ENCODE peak calls at places on chromosomes 5 and 9, in five cellular contexts. One of them, this sample, is unnamed.

GRCh38 chr5:95728494-95729114 is 2.5 kb upstream of the RHOBTB3 start:
- DNase-seq in H1: no peak
- DNase-seq in fibroblast of pulmonary artery: peak
- DNase-seq in right lobe of liver: no peak
- DNase-seq in transverse colon: no peak
- DNase-seq in this sample: no peak

GRCh38 chr9:104463864-104464263 is 40.2 kb upstream of the OR13F1 start:
- DNase-seq in transverse colon: no peak
- DNase-seq in right lobe of liver: no peak
- DNase-seq in H1: no peak
- DNase-seq in fibroblast of pulmonary artery: no peak
- DNase-seq in this sample: no peak

GRCh38 chr5:138966236-138966985 is 91.3 kb upstream of the LRRTM2 start:
- DNase-seq in H1: no peak
- DNase-seq in right lobe of liver: no peak
- DNase-seq in transverse colon: no peak
- DNase-seq in fibroblast of pulmonary artery: no peak
- DNase-seq in this sample: no peak

GRCh38 chr5:154520861-154521453 is 42.9 kb upstream of the HAND1 start:
- DNase-seq in transverse colon: peak
- DNase-seq in H1: peak
- DNase-seq in fibroblast of pulmonary artery: peak
- DNase-seq in right lobe of liver: no peak
- DNase-seq in this sample: no peak

GRCh38 chr5:77935516-77936364 is 159.6 kb upstream of the TBCA start:
- DNase-seq in right lobe of liver: no peak
- DNase-seq in H1: no peak
- DNase-seq in fibroblast of pulmonary artery: peak
- DNase-seq in transverse colon: no peak
- DNase-seq in this sample: no peak

GRCh38 chr5:136128416-136128935 is 4.2 kb upstream of the SMAD5 start:
- DNase-seq in right lobe of liver: no peak
- DNase-seq in fibroblast of pulmonary artery: no peak
- DNase-seq in transverse colon: no peak
- DNase-seq in H1: no peak
- DNase-seq in this sample: no peak

GRCh38 chr5:142433526-142434321 is 108.9 kb upstream of the SPRY4 start:
- DNase-seq in right lobe of liver: no peak
- DNase-seq in H1: no peak
- DNase-seq in fibroblast of pulmonary artery: peak
- DNase-seq in transverse colon: no peak
- DNase-seq in this sample: peak

GRCh38 chr5:50415912-50416311 is 25.2 kb downstream of the EMB start:
- DNase-seq in right lobe of liver: no peak
- DNase-seq in transverse colon: no peak
- DNase-seq in fibroblast of pulmonary artery: no peak
- DNase-seq in H1: no peak
- DNase-seq in this sample: no peak

GRCh38 chr5:38291355-38291754 is 33.0 kb downstream of the EGFLAM start:
- DNase-seq in right lobe of liver: no peak
- DNase-seq in transverse colon: no peak
- DNase-seq in fibroblast of pulmonary artery: no peak
- DNase-seq in H1: no peak
- DNase-seq in this sample: no peak

GRCh38 chr9:95175523-95175922 is 142.0 kb downstream of the FANCC start:
- DNase-seq in right lobe of liver: no peak
- DNase-seq in fibroblast of pulmonary artery: no peak
- DNase-seq in H1: no peak
- DNase-seq in transverse colon: no peak
- DNase-seq in this sample: no peak

GRCh38 chr5:134255418-134256150 is 29.7 kb upstream of the PPP2CA start:
- DNase-seq in right lobe of liver: no peak
- DNase-seq in H1: no peak
- DNase-seq in fibroblast of pulmonary artery: peak
- DNase-seq in transverse colon: no peak
- DNase-seq in this sample: peak

GRCh38 chr5:173298213-173298933 is 29.8 kb downstream of the STC2 start:
- DNase-seq in H1: no peak
- DNase-seq in right lobe of liver: no peak
- DNase-seq in fibroblast of pulmonary artery: no peak
- DNase-seq in transverse colon: no peak
- DNase-seq in this sample: no peak

GRCh38 chr5:139964994-139965565 is 78.0 kb downstream of the NRG2 start:
- DNase-seq in fibroblast of pulmonary artery: no peak
- DNase-seq in transverse colon: no peak
- DNase-seq in right lobe of liver: no peak
- DNase-seq in H1: no peak
- DNase-seq in this sample: no peak

GRCh38 chr5:7781899-7782298 is 69.0 kb downstream of the CFAP90 start:
- DNase-seq in H1: no peak
- DNase-seq in transverse colon: no peak
- DNase-seq in right lobe of liver: no peak
- DNase-seq in fibroblast of pulmonary artery: no peak
- DNase-seq in this sample: no peak

GRCh38 chr5:154194348-154195329 is 4.1 kb downstream of the GALNT10 start:
- DNase-seq in H1: no peak
- DNase-seq in transverse colon: no peak
- DNase-seq in fibroblast of pulmonary artery: peak
- DNase-seq in right lobe of liver: no peak
- DNase-seq in this sample: peak

GRCh38 chr5:133869675-133869978 is 98.8 kb downstream of the C5orf15 start:
- DNase-seq in transverse colon: no peak
- DNase-seq in right lobe of liver: peak
- DNase-seq in fibroblast of pulmonary artery: no peak
- DNase-seq in H1: no peak
- DNase-seq in this sample: no peak

GRCh38 chr9:4344946-4345345 is 45.1 kb upstream of the GLIS3 start:
- DNase-seq in fibroblast of pulmonary artery: no peak
- DNase-seq in H1: no peak
- DNase-seq in transverse colon: no peak
- DNase-seq in right lobe of liver: no peak
- DNase-seq in this sample: no peak

GRCh38 chr5:149367249-149367971 is 9.6 kb downstream of the PCYOX1L start:
- DNase-seq in right lobe of liver: peak
- DNase-seq in transverse colon: peak
- DNase-seq in H1: peak
- DNase-seq in fibroblast of pulmonary artery: peak
- DNase-seq in this sample: peak

GRCh38 chr9:94967481-94967880 is 241.0 kb downstream of the AOPEP start:
- DNase-seq in right lobe of liver: peak
- DNase-seq in H1: no peak
- DNase-seq in transverse colon: no peak
- DNase-seq in fibroblast of pulmonary artery: no peak
- DNase-seq in this sample: no peak

GRCh38 chr5:92552206-92553160 is 1028.5 kb downstream of the NR2F1-AS1 start:
- DNase-seq in transverse colon: no peak
- DNase-seq in fibroblast of pulmonary artery: peak
- DNase-seq in right lobe of liver: no peak
- DNase-seq in H1: no peak
- DNase-seq in this sample: peak

GRCh38 chr5:73722224-73722623 is 96.2 kb downstream of the ARHGEF28 start:
- DNase-seq in transverse colon: no peak
- DNase-seq in right lobe of liver: no peak
- DNase-seq in H1: no peak
- DNase-seq in fibroblast of pulmonary artery: peak
- DNase-seq in this sample: peak

GRCh38 chr5:74685979-74686631 is 1.1 kb downstream of the HEXB start:
- DNase-seq in transverse colon: no peak
- DNase-seq in H1: no peak
- DNase-seq in right lobe of liver: no peak
- DNase-seq in fibroblast of pulmonary artery: peak
- DNase-seq in this sample: no peak

GRCh38 chr5:154714271-154714986 is 40.7 kb upstream of the LARP1 start:
- DNase-seq in H1: no peak
- DNase-seq in right lobe of liver: peak
- DNase-seq in transverse colon: peak
- DNase-seq in fibroblast of pulmonary artery: peak
- DNase-seq in this sample: peak

GRCh38 chr5:112779531-112779930 is 41.8 kb downstream of the APC start:
- DNase-seq in H1: no peak
- DNase-seq in right lobe of liver: no peak
- DNase-seq in transverse colon: no peak
- DNase-seq in fibroblast of pulmonary artery: peak
- DNase-seq in this sample: peak

GRCh38 chr5:171673840-171674239 is 111.8 kb upstream of the SMIM23 start:
- DNase-seq in right lobe of liver: no peak
- DNase-seq in transverse colon: no peak
- DNase-seq in H1: no peak
- DNase-seq in fibroblast of pulmonary artery: no peak
- DNase-seq in this sample: no peak

GRCh38 chr5:4348418-4348817 is 752.8 kb downstream of the IRX1 start:
- DNase-seq in right lobe of liver: no peak
- DNase-seq in H1: no peak
- DNase-seq in fibroblast of pulmonary artery: no peak
- DNase-seq in transverse colon: no peak
- DNase-seq in this sample: no peak

GRCh38 chr9:106872641-106873040 is 9.7 kb downstream of the ZNF462 start:
- DNase-seq in right lobe of liver: no peak
- DNase-seq in H1: no peak
- DNase-seq in transverse colon: no peak
- DNase-seq in fibroblast of pulmonary artery: peak
- DNase-seq in this sample: no peak

GRCh38 chr9:110623462-110624025 is 44.0 kb upstream of the SVEP1 start:
- DNase-seq in transverse colon: peak
- DNase-seq in fibroblast of pulmonary artery: peak
- DNase-seq in right lobe of liver: no peak
- DNase-seq in H1: peak
- DNase-seq in this sample: peak

GRCh38 chr5:125455041-125455440 is 708.6 kb upstream of the ZNF608 start:
- DNase-seq in right lobe of liver: no peak
- DNase-seq in fibroblast of pulmonary artery: peak
- DNase-seq in transverse colon: no peak
- DNase-seq in H1: no peak
- DNase-seq in this sample: peak

GRCh38 chr5:88785396-88786216 is 97.4 kb downstream of the MEF2C start:
- DNase-seq in fibroblast of pulmonary artery: peak
- DNase-seq in transverse colon: peak
- DNase-seq in right lobe of liver: no peak
- DNase-seq in H1: no peak
- DNase-seq in this sample: peak
- H3K4me3 ChIP-seq in fibroblast of pulmonary artery: peak
- H3K4me3 ChIP-seq in transverse colon: no peak
- H3K4me3 ChIP-seq in right lobe of liver: no peak
- H3K4me3 ChIP-seq in H1: no peak
- H3K4me3 ChIP-seq in this sample: no peak

GRCh38 chr9:11163843-11164242 is 551.0 kb upstream of the PTPRD start:
- DNase-seq in fibroblast of pulmonary artery: no peak
- DNase-seq in transverse colon: no peak
- DNase-seq in H1: no peak
- DNase-seq in right lobe of liver: no peak
- DNase-seq in this sample: no peak
- TF ChIP-seq CTCF in fibroblast of pulmonary artery: no peak
- TF ChIP-seq CTCF in transverse colon: no peak
- TF ChIP-seq CTCF in H1: no peak
- TF ChIP-seq CTCF in right lobe of liver: no peak
- TF ChIP-seq CTCF in this sample: no peak

GRCh38 chr9:96293481-96293880 is 8.5 kb downstream of the HSD17B3 start:
- DNase-seq in right lobe of liver: no peak
- DNase-seq in transverse colon: no peak
- DNase-seq in fibroblast of pulmonary artery: peak
- DNase-seq in H1: no peak
- DNase-seq in this sample: peak
- H3K4me3 ChIP-seq in right lobe of liver: no peak
- H3K4me3 ChIP-seq in transverse colon: no peak
- H3K4me3 ChIP-seq in fibroblast of pulmonary artery: no peak
- H3K4me3 ChIP-seq in H1: no peak
- H3K4me3 ChIP-seq in this sample: no peak

GRCh38 chr9:111896942-111897830 is 572 bp downstream of the UGCG start:
- DNase-seq in transverse colon: peak
- DNase-seq in fibroblast of pulmonary artery: peak
- DNase-seq in H1: peak
- DNase-seq in right lobe of liver: peak
- DNase-seq in this sample: peak
- TF ChIP-seq CTCF in transverse colon: no peak
- TF ChIP-seq CTCF in fibroblast of pulmonary artery: no peak
- TF ChIP-seq CTCF in H1: no peak
- TF ChIP-seq CTCF in right lobe of liver: no peak
- TF ChIP-seq CTCF in this sample: peak

GRCh38 chr9:97237311-97237786 is 70.1 kb upstream of the CCDC180 start:
- DNase-seq in right lobe of liver: peak
- DNase-seq in transverse colon: no peak
- DNase-seq in fibroblast of pulmonary artery: no peak
- DNase-seq in H1: peak
- DNase-seq in this sample: no peak
- H3K4me3 ChIP-seq in right lobe of liver: peak
- H3K4me3 ChIP-seq in transverse colon: no peak
- H3K4me3 ChIP-seq in fibroblast of pulmonary artery: peak
- H3K4me3 ChIP-seq in H1: peak
- H3K4me3 ChIP-seq in this sample: peak

DNA sequence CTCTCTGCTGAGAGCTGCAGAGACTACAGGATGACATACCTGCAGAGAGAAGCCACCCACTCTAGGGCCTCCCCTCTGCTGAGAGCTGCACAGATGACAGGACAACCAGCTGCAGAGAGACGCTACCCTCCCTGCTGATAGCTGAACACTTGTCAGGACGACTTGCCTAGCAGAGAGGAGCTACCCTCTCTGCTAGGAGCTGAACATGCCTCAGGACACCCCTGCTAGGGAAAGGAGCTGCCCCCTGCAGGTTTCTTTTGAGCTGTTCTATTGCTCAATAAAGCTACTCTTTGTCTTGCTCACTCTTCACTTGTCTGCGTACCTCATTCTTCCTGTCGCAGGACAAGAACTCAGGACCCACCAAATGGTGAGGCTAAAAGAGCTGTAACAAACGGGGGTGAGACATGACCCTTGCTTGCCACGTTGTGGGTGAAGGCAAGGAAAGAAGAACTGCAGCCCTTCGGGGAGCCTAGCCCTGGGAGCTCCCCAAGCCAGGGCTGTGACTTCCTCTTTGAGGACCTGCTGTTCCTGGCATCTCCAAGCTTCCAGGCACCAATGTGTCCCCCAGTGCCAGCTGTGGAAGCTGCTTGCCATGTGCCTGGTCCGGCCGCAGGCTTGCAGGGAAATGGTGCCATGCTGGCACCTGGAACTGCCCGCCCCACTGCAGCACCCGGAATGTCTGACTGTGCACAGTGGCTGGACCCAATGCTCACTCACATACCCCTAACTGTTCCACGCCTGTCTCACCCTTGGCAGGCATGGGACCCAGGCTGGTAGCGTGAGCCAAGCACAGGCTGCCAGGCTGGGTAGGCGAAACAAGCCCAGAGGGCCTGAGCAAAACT is 5.1 kb upstream of the TESK1 start:
- DNase-seq in transverse colon: no peak
- DNase-seq in H1: peak
- DNase-seq in right lobe of liver: no peak
- DNase-seq in fibroblast of pulmonary artery: no peak
- DNase-seq in this sample: no peak
- TF ChIP-seq CTCF in transverse colon: no peak
- TF ChIP-seq CTCF in H1: no peak
- TF ChIP-seq CTCF in right lobe of liver: no peak
- TF ChIP-seq CTCF in fibroblast of pulmonary artery: peak
- TF ChIP-seq CTCF in this sample: peak

DNA sequence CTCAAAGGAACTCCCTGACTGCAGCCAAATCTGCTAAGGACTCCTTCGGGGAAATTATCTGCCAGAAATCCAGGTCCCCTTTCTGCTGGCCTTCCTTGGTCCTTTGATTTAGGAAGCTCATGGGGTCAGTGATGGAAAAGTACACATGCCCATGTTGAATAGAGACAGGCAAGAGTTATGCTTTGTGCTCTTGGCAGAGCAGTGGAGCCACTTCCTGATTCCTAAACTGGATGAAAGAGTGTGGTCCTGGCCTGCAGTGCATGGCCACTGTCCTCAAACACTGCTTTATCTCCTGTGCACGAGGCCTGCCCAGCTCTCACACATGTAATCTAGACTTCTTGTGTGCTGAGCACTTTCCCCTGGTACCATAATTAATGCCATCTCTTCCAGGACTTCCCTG is 2.0 kb upstream of the EBF1 start:
- DNase-seq in transverse colon: no peak
- DNase-seq in right lobe of liver: no peak
- DNase-seq in H1: no peak
- DNase-seq in fibroblast of pulmonary artery: no peak
- DNase-seq in this sample: no peak
- H3K4me3 ChIP-seq in transverse colon: no peak
- H3K4me3 ChIP-seq in right lobe of liver: no peak
- H3K4me3 ChIP-seq in H1: no peak
- H3K4me3 ChIP-seq in fibroblast of pulmonary artery: no peak
- H3K4me3 ChIP-seq in this sample: no peak

This sample was measured in astrocyte of the spinal cord.